ENCODE peak calls at places on chromosome 1, in four cellular contexts. P is CD8-positive, alpha-beta T cell; L is HTR-8/SVneo; T is colonic mucosa. W is an unnamed sample.

GRCh38 chr1:199173356-199173755 is 534.5 kb downstream of the PTPRC start:
- DNase-seq in L (no peak), P (no peak), T (no peak), W (no peak)

GRCh38 chr1:235919797-235920475 is 53.2 kb upstream of the LYST start:
- DNase-seq in L (no peak), P (no peak), T (no peak), W (no peak)

GRCh38 chr1:29962831-29963247 is 726.5 kb downstream of the PTPRU start:
- DNase-seq in P (no peak), T (no peak), L (no peak), W (no peak)

GRCh38 chr1:167426716-167427115 is 91.6 kb downstream of the CD247 start:
- DNase-seq in L (no peak), T (no peak), P (no peak), W (no peak)

GRCh38 chr1:41626616-41627375 is 142.3 kb upstream of the EDN2 start:
- DNase-seq in L (peak), P (no peak), T (no peak), W (peak)

GRCh38 chr1:66250483-66250882 is 283.5 kb upstream of the SGIP1 start:
- DNase-seq in L (no peak), T (no peak), P (no peak), W (no peak)

GRCh38 chr1:42282867-42283583 is 52.0 kb downstream of the FOXJ3 start:
- DNase-seq in L (no peak), P (no peak), T (no peak), W (no peak)

GRCh38 chr1:17553970-17554369 is 14.5 kb downstream of the ARHGEF10L start:
- DNase-seq in L (peak), P (no peak), T (no peak), W (peak)

GRCh38 chr1:37156646-37157045 is 122.3 kb upstream of the GRIK3 start:
- DNase-seq in L (no peak), T (no peak), P (no peak), W (no peak)

GRCh38 chr1:226001852-226002666 is 2.9 kb upstream of the SDE2 start:
- DNase-seq in P (peak), L (no peak), T (peak), W (peak)

GRCh38 chr1:99970713-99971255 is 988 bp downstream of the SLC35A3 start:
- DNase-seq in T (peak), L (no peak), P (no peak), W (peak)

GRCh38 chr1:45400049-45400448 is 59.8 kb upstream of the MUTYH start:
- DNase-seq in P (no peak), T (no peak), L (no peak), W (no peak)

GRCh38 chr1:112923956-112924349 is 32.0 kb downstream of the SLC16A1 start:
- DNase-seq in T (no peak), L (no peak), P (no peak), W (no peak)

GRCh38 chr1:25780318-25781129 is 19.5 kb upstream of the SELENON start:
- DNase-seq in L (no peak), P (no peak), T (no peak), W (no peak)

GRCh38 chr1:111561328-111561727 is 57.9 kb upstream of the ADORA3 start:
- DNase-seq in T (no peak), P (no peak), L (no peak), W (no peak)

GRCh38 chr1:202049129-202049528 is 38.7 kb downstream of the ELF3 start:
- DNase-seq in L (no peak), T (peak), P (no peak), W (no peak)

GRCh38 chr1:8283058-8283884 is 34.6 kb upstream of the SLC45A1 start:
- DNase-seq in T (no peak), P (no peak), L (no peak), W (no peak)

GRCh38 chr1:33742663-33743062 is 121.2 kb upstream of the HMGB4 start:
- DNase-seq in T (no peak), L (no peak), P (no peak), W (no peak)

GRCh38 chr1:219938706-219939105 is 10.3 kb upstream of the SLC30A10 start:
- DNase-seq in T (no peak), L (peak), P (no peak), W (no peak)

GRCh38 chr1:30407030-30407861 is 316.1 kb downstream of the MATN1 start:
- DNase-seq in P (no peak), T (peak), L (no peak), W (no peak)

GRCh38 chr1:178189814-178190213 is 95.9 kb downstream of the RASAL2 start:
- DNase-seq in T (no peak), P (no peak), L (peak), W (peak)

GRCh38 chr1:59738591-59739015 is 76.1 kb upstream of the HOOK1 start:
- DNase-seq in P (no peak), L (no peak), T (no peak), W (peak)

GRCh38 chr1:51567653-51568052 is 48.6 kb upstream of the EPS15 start:
- DNase-seq in L (no peak), P (no peak), T (no peak), W (no peak)

GRCh38 chr1:51504806-51505525 is 14.1 kb downstream of the EPS15 start:
- DNase-seq in L (no peak), P (no peak), T (no peak), W (no peak)

GRCh38 chr1:53367503-53368313 is 39.8 kb upstream of the LRP8 start:
- DNase-seq in P (peak), T (no peak), L (no peak), W (no peak)

GRCh38 chr1:56156937-56157336 is 422.4 kb downstream of the PLPP3 start:
- DNase-seq in P (no peak), L (no peak), T (no peak), W (no peak)

GRCh38 chr1:92317836-92318493 is 19.1 kb downstream of the RPAP2 start:
- DNase-seq in P (no peak), T (no peak), L (no peak), W (no peak)

GRCh38 chr1:45828841-45829240 is 25.4 kb downstream of the MAST2 start:
- DNase-seq in L (no peak), T (no peak), P (no peak), W (no peak)

GRCh38 chr1:145889722-145890121 is 4.1 kb upstream of the ANKRD35 start:
- DNase-seq in T (no peak), L (no peak), P (no peak), W (no peak)

GRCh38 chr1:184408580-184408979 is 21.8 kb downstream of the C1orf21 start:
- DNase-seq in L (no peak), T (no peak), P (no peak), W (no peak)

GRCh38 chr1:7476861-7477534 is 294.1 kb upstream of the VAMP3 start:
- DNase-seq in P (no peak), T (no peak), L (no peak), W (no peak)

GRCh38 chr1:89973481-89974127 is 21.3 kb upstream of the ZNF326 start:
- DNase-seq in T (no peak), L (no peak), P (no peak), W (no peak)

GRCh38 chr1:35202048-35202719 is 9.2 kb upstream of the SFPQ start:
- DNase-seq in T (peak), P (peak), L (peak), W (peak)

GRCh38 chr1:43388021-43388575 is 1.5 kb downstream of the MED8 start:
- DNase-seq in L (no peak), T (no peak), P (no peak), W (no peak)

W was measured in HT-29.